ENCODE peak calls at places on chromosome 17, in four cellular contexts. One of them, this sample, is unnamed.

GRCh38 chr17:61196302-61196704 is 203.3 kb upstream of the TBX2 start:
- DNase-seq in HepG2: peak; percentile 34
- DNase-seq in GM12878: no peak
- DNase-seq in K562: no peak
- DNase-seq in this sample: no peak

GRCh38 chr17:35713069-35713728 is 18.2 kb upstream of the RASL10B start:
- DNase-seq in HepG2: peak; percentile 87
- DNase-seq in GM12878: no peak
- DNase-seq in K562: no peak
- DNase-seq in this sample: no peak

GRCh38 chr17:51085150-51085805 is 35.4 kb downstream of the SPAG9 start:
- DNase-seq in HepG2: no peak
- DNase-seq in GM12878: no peak
- DNase-seq in K562: no peak
- DNase-seq in this sample: no peak

GRCh38 chr17:39623356-39623950 is 3.3 kb upstream of the PPP1R1B start:
- DNase-seq in HepG2: peak; percentile 62
- DNase-seq in GM12878: no peak
- DNase-seq in K562: peak; percentile 84
- DNase-seq in this sample: peak; percentile 93

GRCh38 chr17:10875984-10876555 is 38.2 kb upstream of the PIRT start:
- DNase-seq in HepG2: peak; percentile 40
- DNase-seq in GM12878: no peak
- DNase-seq in K562: peak; percentile 47
- DNase-seq in this sample: peak; percentile 79

GRCh38 chr17:55735784-55736405 is 13.2 kb upstream of the TMEM100 start:
- DNase-seq in HepG2: peak; percentile 54
- DNase-seq in GM12878: no peak
- DNase-seq in K562: peak; percentile 83
- DNase-seq in this sample: peak; percentile 24

GRCh38 chr17:50257574-50258224 is 16.6 kb upstream of the TMEM92 start:
- DNase-seq in HepG2: no peak
- DNase-seq in GM12878: no peak
- DNase-seq in K562: no peak
- DNase-seq in this sample: no peak

GRCh38 chr17:50153650-50154575 is 3.4 kb upstream of the PPP1R9B start:
- DNase-seq in HepG2: no peak
- DNase-seq in GM12878: no peak
- DNase-seq in K562: peak; percentile 92
- DNase-seq in this sample: no peak

GRCh38 chr17:67058036-67058435 is 13.7 kb downstream of the CACNG1 start:
- DNase-seq in HepG2: no peak
- DNase-seq in GM12878: no peak
- DNase-seq in K562: no peak
- DNase-seq in this sample: no peak

GRCh38 chr17:59327891-59328290 is 3.6 kb upstream of the YPEL2 start:
- DNase-seq in HepG2: no peak
- DNase-seq in GM12878: no peak
- DNase-seq in K562: no peak
- DNase-seq in this sample: no peak

GRCh38 chr17:59329558-59330313 is 1.7 kb upstream of the YPEL2 start:
- DNase-seq in HepG2: peak; percentile 85
- DNase-seq in GM12878: peak; percentile 43
- DNase-seq in K562: peak; percentile 77
- DNase-seq in this sample: peak; percentile 61

GRCh38 chr17:59327136-59327878 is 4.1 kb upstream of the YPEL2 start:
- DNase-seq in HepG2: no peak
- DNase-seq in GM12878: no peak
- DNase-seq in K562: no peak
- DNase-seq in this sample: no peak

GRCh38 chr17:59330314-59330942 is 1.0 kb upstream of the YPEL2 start:
- DNase-seq in HepG2: peak; percentile 88
- DNase-seq in GM12878: no peak
- DNase-seq in K562: peak; percentile 16
- DNase-seq in this sample: peak; percentile 19

GRCh38 chr17:59328534-59329095 is 2.8 kb upstream of the YPEL2 start:
- DNase-seq in HepG2: no peak
- DNase-seq in GM12878: no peak
- DNase-seq in K562: no peak
- DNase-seq in this sample: no peak
- TF ChIP-seq SP1 in HepG2: no peak
- TF ChIP-seq SP1 in GM12878: no peak
- TF ChIP-seq SP1 in K562: no peak
- TF ChIP-seq SP1 in this sample: no peak

DNA sequence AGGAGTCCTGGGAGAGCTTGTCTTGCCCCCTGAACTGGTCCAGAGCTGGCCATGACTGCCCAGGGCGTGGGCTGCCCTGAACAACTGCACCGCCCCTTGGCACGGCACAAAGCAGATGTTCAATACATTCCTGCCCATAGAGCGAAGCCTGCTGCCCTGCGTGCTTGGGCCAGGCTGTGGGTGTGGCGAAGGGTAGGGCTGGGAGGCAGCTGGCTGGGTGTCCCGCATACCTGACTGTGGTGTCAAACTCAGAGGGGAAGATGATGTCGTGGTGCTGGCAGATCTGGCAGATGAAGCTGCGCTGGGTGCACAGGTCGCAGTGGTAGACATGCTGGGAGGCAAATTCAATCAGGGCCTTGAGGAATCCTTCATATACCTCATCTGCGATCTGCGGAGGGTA is 124.2 kb upstream of the SMURF2 start:
- DNase-seq in HepG2: no peak
- DNase-seq in GM12878: no peak
- DNase-seq in K562: no peak
- DNase-seq in this sample: no peak
- TF ChIP-seq TCF7 in HepG2: no peak
- TF ChIP-seq TCF7 in GM12878: no peak
- TF ChIP-seq TCF7 in K562: no peak
- TF ChIP-seq TCF7 in this sample: no peak

DNA sequence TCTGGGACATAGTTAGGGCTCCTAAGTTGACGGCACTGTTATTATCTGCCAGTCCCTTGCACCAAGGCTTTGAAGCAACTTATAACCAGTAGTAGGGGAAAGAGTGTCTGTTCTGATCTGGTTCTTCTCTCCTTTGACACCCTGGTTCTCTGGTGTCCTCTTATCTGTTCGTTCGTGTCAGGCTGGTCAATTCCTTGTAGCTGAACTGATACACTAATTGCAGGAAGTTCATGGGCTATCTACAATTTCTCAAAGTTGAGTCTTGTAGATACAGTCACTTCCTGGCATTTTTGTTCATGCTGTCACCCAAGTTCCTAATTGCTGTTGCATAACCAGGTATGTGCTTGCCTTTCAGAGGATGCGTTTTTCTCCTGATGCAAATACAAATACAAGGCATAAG is 17.3 kb upstream of the MYO1D start:
- DNase-seq in HepG2: no peak
- DNase-seq in GM12878: no peak
- DNase-seq in K562: peak; percentile 82
- DNase-seq in this sample: no peak
- TF ChIP-seq CBFB in HepG2: no peak
- TF ChIP-seq CBFB in GM12878: no peak
- TF ChIP-seq CBFB in K562: no peak
- TF ChIP-seq CBFB in this sample: no peak

GRCh38 chr17:47999612-48000011 is 28.7 kb downstream of the CDK5RAP3 start:
- DNase-seq in HepG2: no peak
- DNase-seq in GM12878: no peak
- DNase-seq in K562: no peak
- DNase-seq in this sample: no peak
- TF ChIP-seq SP1 in HepG2: no peak
- TF ChIP-seq SP1 in GM12878: no peak
- TF ChIP-seq SP1 in K562: no peak
- TF ChIP-seq SP1 in this sample: no peak

GRCh38 chr17:3940965-3941698 is 23.1 kb downstream of the ATP2A3 start:
- DNase-seq in HepG2: no peak
- DNase-seq in GM12878: no peak
- DNase-seq in K562: no peak
- DNase-seq in this sample: no peak
- TF ChIP-seq TCF7 in HepG2: no peak
- TF ChIP-seq TCF7 in GM12878: no peak
- TF ChIP-seq TCF7 in K562: no peak
- TF ChIP-seq TCF7 in this sample: no peak

GRCh38 chr17:7561028-7561575 is 617 bp upstream of the SENP3 start:
- DNase-seq in HepG2: peak; percentile 77
- DNase-seq in GM12878: no peak
- DNase-seq in K562: peak; percentile 87
- DNase-seq in this sample: peak; percentile 93
- TF ChIP-seq CBFB in HepG2: no peak
- TF ChIP-seq CBFB in GM12878: no peak
- TF ChIP-seq CBFB in K562: no peak
- TF ChIP-seq CBFB in this sample: no peak

This sample was measured in WTC11.